ENCODE peak calls at places on chromosome X, in ten cellular contexts. X is GM03348; V is activated CD8-positive, alpha-beta T cell treated with anti-CD3 and anti-CD28 coated beads, Interleukin-2, amount 10 ng/mL, durations not matched to agents 7 days and 5 days; F is stimulated activated CD4-positive, alpha-beta T cell treated with anti-CD3 and anti-CD28 coated beads, Interleukin-15, amount 100 ng/mL, for 1 hour; C is GM04503; H is M059J; W is hypothalamus; U is endothelial cell; K is Right ventricle myocardium superior; P is head of caudate nucleus. Z is an unnamed sample.
A peak's percentile ranks its signal among the peaks of the same experiment; 100 is the strongest.

GRCh38 chrX:9907645-9908387 is 59.3 kb upstream of the CLDN34 start:
- DNase-seq in C (no peak), U (no peak), K (no peak), V (no peak), P (no peak), W (no peak), X (no peak), F (no peak), H (peak; percentile 81), Z (peak; percentile 93)

GRCh38 chrX:12970691-12971202 is 4.2 kb upstream of the TMSB4X start:
- DNase-seq in V (peak; percentile 71), K (no peak), F (no peak), P (no peak), W (no peak), H (peak; percentile 72), U (no peak), C (no peak), X (peak; percentile 45), Z (peak; percentile 60)

GRCh38 chrX:119190251-119190651 is 45.8 kb upstream of the PGRMC1 start:
- DNase-seq in F (no peak), C (no peak), X (peak; percentile 9), P (no peak), U (no peak), H (no peak), V (no peak), W (no peak), K (peak; percentile 45), Z (no peak)

GRCh38 chrX:32571579-32571978 is 639.8 kb downstream of the DMD start:
- DNase-seq in H (no peak), U (no peak), F (no peak), V (no peak), P (no peak), K (no peak), C (no peak), X (no peak), W (no peak), Z (no peak)

GRCh38 chrX:17456526-17456925 is 81.5 kb downstream of the NHS start:
- DNase-seq in W (no peak), C (no peak), P (no peak), V (no peak), H (no peak), X (no peak), K (no peak), U (no peak), F (no peak), Z (no peak)

GRCh38 chrX:151970661-151971060 is 3.8 kb downstream of the GABRE start:
- DNase-seq in V (no peak), X (peak; percentile 84), W (no peak), K (peak; percentile 86), U (no peak), F (no peak), H (peak; percentile 97), C (peak; percentile 88), P (no peak), Z (peak; percentile 91)

GRCh38 chrX:49176421-49177326 is 5.0 kb downstream of the PLP2 start:
- DNase-seq in H (no peak), W (no peak), U (no peak), F (no peak), V (no peak), K (peak; percentile 57), C (no peak), X (no peak), P (no peak), Z (peak; percentile 46)

GRCh38 chrX:140713174-140713539 is 3.6 kb downstream of the LINC00632 start:
- DNase-seq in C (no peak), V (no peak), X (no peak), F (no peak), H (peak; percentile 62), W (no peak), P (no peak), K (no peak), U (no peak), Z (peak; percentile 30)

Z was measured in RPMI7951.